ENCODE peak calls at places on chromosome 12, in ten cellular contexts. One of them, this sample, is unnamed.

GRCh38 chr12:112941528-112942335 is 3.5 kb downstream of the OAS3 start:
- ATAC-seq in body of pancreas: no peak
- ATAC-seq in left ventricle myocardium superior: no peak
- ATAC-seq in HepG2: no peak
- ATAC-seq in stimulated activated effector memory CD8-positive, alpha-beta T cell treated with anti-CD3 and anti-CD28 coated beads, Interleukin-12 subunit alpha, Interleukin-12 subunit beta, amount 100 ng/mL, for 72 hours: no peak
- ATAC-seq in central memory CD8-positive, alpha-beta T cell: no peak
- ATAC-seq in left lung: no peak
- ATAC-seq in right cardiac atrium: no peak
- ATAC-seq in activated naive CD4-positive, alpha-beta T cell treated with anti-CD3 and anti-CD28 coated beads, Interleukin-2, amount 50 U/mL, for 72 hours: no peak
- ATAC-seq in HCT116: no peak
- ATAC-seq in this sample: no peak

GRCh38 chr12:24948816-24949722 is at the start of gene BCAT1:
- ATAC-seq in left ventricle myocardium superior: peak
- ATAC-seq in HCT116: no peak
- ATAC-seq in central memory CD8-positive, alpha-beta T cell: peak
- ATAC-seq in right cardiac atrium: peak
- ATAC-seq in stimulated activated effector memory CD8-positive, alpha-beta T cell treated with anti-CD3 and anti-CD28 coated beads, Interleukin-12 subunit alpha, Interleukin-12 subunit beta, amount 100 ng/mL, for 72 hours: peak
- ATAC-seq in left lung: peak
- ATAC-seq in activated naive CD4-positive, alpha-beta T cell treated with anti-CD3 and anti-CD28 coated beads, Interleukin-2, amount 50 U/mL, for 72 hours: peak
- ATAC-seq in body of pancreas: peak
- ATAC-seq in HepG2: peak
- ATAC-seq in this sample: peak

GRCh38 chr12:92421701-92422100 is 276.1 kb upstream of the BTG1 start:
- ATAC-seq in central memory CD8-positive, alpha-beta T cell: no peak
- ATAC-seq in body of pancreas: peak
- ATAC-seq in HCT116: no peak
- ATAC-seq in left lung: no peak
- ATAC-seq in stimulated activated effector memory CD8-positive, alpha-beta T cell treated with anti-CD3 and anti-CD28 coated beads, Interleukin-12 subunit alpha, Interleukin-12 subunit beta, amount 100 ng/mL, for 72 hours: no peak
- ATAC-seq in activated naive CD4-positive, alpha-beta T cell treated with anti-CD3 and anti-CD28 coated beads, Interleukin-2, amount 50 U/mL, for 72 hours: no peak
- ATAC-seq in right cardiac atrium: no peak
- ATAC-seq in left ventricle myocardium superior: no peak
- ATAC-seq in HepG2: no peak
- ATAC-seq in this sample: no peak

GRCh38 chr12:17579148-17580026 is 510.6 kb downstream of the RERGL start:
- ATAC-seq in body of pancreas: no peak
- ATAC-seq in left lung: no peak
- ATAC-seq in central memory CD8-positive, alpha-beta T cell: no peak
- ATAC-seq in HCT116: no peak
- ATAC-seq in HepG2: no peak
- ATAC-seq in activated naive CD4-positive, alpha-beta T cell treated with anti-CD3 and anti-CD28 coated beads, Interleukin-2, amount 50 U/mL, for 72 hours: no peak
- ATAC-seq in right cardiac atrium: no peak
- ATAC-seq in left ventricle myocardium superior: no peak
- ATAC-seq in stimulated activated effector memory CD8-positive, alpha-beta T cell treated with anti-CD3 and anti-CD28 coated beads, Interleukin-12 subunit alpha, Interleukin-12 subunit beta, amount 100 ng/mL, for 72 hours: no peak
- ATAC-seq in this sample: no peak

GRCh38 chr12:69338120-69338859 is 9.9 kb upstream of the LYZ start:
- ATAC-seq in central memory CD8-positive, alpha-beta T cell: no peak
- ATAC-seq in activated naive CD4-positive, alpha-beta T cell treated with anti-CD3 and anti-CD28 coated beads, Interleukin-2, amount 50 U/mL, for 72 hours: no peak
- ATAC-seq in HCT116: no peak
- ATAC-seq in HepG2: peak
- ATAC-seq in left ventricle myocardium superior: no peak
- ATAC-seq in stimulated activated effector memory CD8-positive, alpha-beta T cell treated with anti-CD3 and anti-CD28 coated beads, Interleukin-12 subunit alpha, Interleukin-12 subunit beta, amount 100 ng/mL, for 72 hours: no peak
- ATAC-seq in left lung: peak
- ATAC-seq in body of pancreas: peak
- ATAC-seq in right cardiac atrium: no peak
- ATAC-seq in this sample: no peak

GRCh38 chr12:15527201-15527782 is 205.0 kb downstream of the PTPRO start:
- ATAC-seq in right cardiac atrium: no peak
- ATAC-seq in activated naive CD4-positive, alpha-beta T cell treated with anti-CD3 and anti-CD28 coated beads, Interleukin-2, amount 50 U/mL, for 72 hours: no peak
- ATAC-seq in HCT116: peak
- ATAC-seq in stimulated activated effector memory CD8-positive, alpha-beta T cell treated with anti-CD3 and anti-CD28 coated beads, Interleukin-12 subunit alpha, Interleukin-12 subunit beta, amount 100 ng/mL, for 72 hours: no peak
- ATAC-seq in HepG2: peak
- ATAC-seq in body of pancreas: no peak
- ATAC-seq in left lung: peak
- ATAC-seq in left ventricle myocardium superior: no peak
- ATAC-seq in central memory CD8-positive, alpha-beta T cell: no peak
- ATAC-seq in this sample: no peak

GRCh38 chr12:119781804-119782203 is 95.3 kb downstream of the CIT start:
- ATAC-seq in left lung: no peak
- ATAC-seq in HepG2: no peak
- ATAC-seq in stimulated activated effector memory CD8-positive, alpha-beta T cell treated with anti-CD3 and anti-CD28 coated beads, Interleukin-12 subunit alpha, Interleukin-12 subunit beta, amount 100 ng/mL, for 72 hours: no peak
- ATAC-seq in activated naive CD4-positive, alpha-beta T cell treated with anti-CD3 and anti-CD28 coated beads, Interleukin-2, amount 50 U/mL, for 72 hours: no peak
- ATAC-seq in HCT116: no peak
- ATAC-seq in body of pancreas: no peak
- ATAC-seq in central memory CD8-positive, alpha-beta T cell: no peak
- ATAC-seq in left ventricle myocardium superior: no peak
- ATAC-seq in right cardiac atrium: no peak
- ATAC-seq in this sample: no peak

GRCh38 chr12:619346-619745 is 43.9 kb downstream of the NINJ2 start:
- ATAC-seq in stimulated activated effector memory CD8-positive, alpha-beta T cell treated with anti-CD3 and anti-CD28 coated beads, Interleukin-12 subunit alpha, Interleukin-12 subunit beta, amount 100 ng/mL, for 72 hours: peak
- ATAC-seq in HepG2: no peak
- ATAC-seq in left lung: peak
- ATAC-seq in right cardiac atrium: no peak
- ATAC-seq in HCT116: no peak
- ATAC-seq in body of pancreas: no peak
- ATAC-seq in central memory CD8-positive, alpha-beta T cell: no peak
- ATAC-seq in left ventricle myocardium superior: peak
- ATAC-seq in activated naive CD4-positive, alpha-beta T cell treated with anti-CD3 and anti-CD28 coated beads, Interleukin-2, amount 50 U/mL, for 72 hours: no peak
- ATAC-seq in this sample: no peak

GRCh38 chr12:57735198-57735855 is 3.2 kb downstream of the AGAP2 start:
- ATAC-seq in central memory CD8-positive, alpha-beta T cell: no peak
- ATAC-seq in body of pancreas: no peak
- ATAC-seq in left ventricle myocardium superior: no peak
- ATAC-seq in HepG2: peak
- ATAC-seq in activated naive CD4-positive, alpha-beta T cell treated with anti-CD3 and anti-CD28 coated beads, Interleukin-2, amount 50 U/mL, for 72 hours: no peak
- ATAC-seq in right cardiac atrium: no peak
- ATAC-seq in HCT116: no peak
- ATAC-seq in stimulated activated effector memory CD8-positive, alpha-beta T cell treated with anti-CD3 and anti-CD28 coated beads, Interleukin-12 subunit alpha, Interleukin-12 subunit beta, amount 100 ng/mL, for 72 hours: no peak
- ATAC-seq in left lung: no peak
- ATAC-seq in this sample: no peak

GRCh38 chr12:65911321-65911720 is 87.0 kb downstream of the HMGA2 start:
- ATAC-seq in HCT116: no peak
- ATAC-seq in right cardiac atrium: no peak
- ATAC-seq in stimulated activated effector memory CD8-positive, alpha-beta T cell treated with anti-CD3 and anti-CD28 coated beads, Interleukin-12 subunit alpha, Interleukin-12 subunit beta, amount 100 ng/mL, for 72 hours: no peak
- ATAC-seq in HepG2: no peak
- ATAC-seq in body of pancreas: peak
- ATAC-seq in activated naive CD4-positive, alpha-beta T cell treated with anti-CD3 and anti-CD28 coated beads, Interleukin-2, amount 50 U/mL, for 72 hours: no peak
- ATAC-seq in left ventricle myocardium superior: no peak
- ATAC-seq in central memory CD8-positive, alpha-beta T cell: no peak
- ATAC-seq in left lung: no peak
- ATAC-seq in this sample: no peak

GRCh38 chr12:49301759-49302158 is 6.8 kb downstream of the PRPH start:
- ATAC-seq in stimulated activated effector memory CD8-positive, alpha-beta T cell treated with anti-CD3 and anti-CD28 coated beads, Interleukin-12 subunit alpha, Interleukin-12 subunit beta, amount 100 ng/mL, for 72 hours: peak
- ATAC-seq in central memory CD8-positive, alpha-beta T cell: no peak
- ATAC-seq in activated naive CD4-positive, alpha-beta T cell treated with anti-CD3 and anti-CD28 coated beads, Interleukin-2, amount 50 U/mL, for 72 hours: peak
- ATAC-seq in left lung: no peak
- ATAC-seq in HepG2: no peak
- ATAC-seq in body of pancreas: no peak
- ATAC-seq in left ventricle myocardium superior: no peak
- ATAC-seq in HCT116: no peak
- ATAC-seq in right cardiac atrium: no peak
- ATAC-seq in this sample: no peak

GRCh38 chr12:96091833-96092232 is 56.4 kb upstream of the LTA4H start:
- ATAC-seq in activated naive CD4-positive, alpha-beta T cell treated with anti-CD3 and anti-CD28 coated beads, Interleukin-2, amount 50 U/mL, for 72 hours: no peak
- ATAC-seq in HepG2: peak
- ATAC-seq in left lung: no peak
- ATAC-seq in right cardiac atrium: no peak
- ATAC-seq in HCT116: peak
- ATAC-seq in left ventricle myocardium superior: no peak
- ATAC-seq in body of pancreas: no peak
- ATAC-seq in stimulated activated effector memory CD8-positive, alpha-beta T cell treated with anti-CD3 and anti-CD28 coated beads, Interleukin-12 subunit alpha, Interleukin-12 subunit beta, amount 100 ng/mL, for 72 hours: no peak
- ATAC-seq in central memory CD8-positive, alpha-beta T cell: no peak
- ATAC-seq in this sample: no peak

GRCh38 chr12:63917864-63918742 is 73.6 kb downstream of the SRGAP1 start:
- ATAC-seq in right cardiac atrium: peak
- ATAC-seq in left lung: peak
- ATAC-seq in body of pancreas: peak
- ATAC-seq in left ventricle myocardium superior: peak
- ATAC-seq in HepG2: peak
- ATAC-seq in central memory CD8-positive, alpha-beta T cell: no peak
- ATAC-seq in stimulated activated effector memory CD8-positive, alpha-beta T cell treated with anti-CD3 and anti-CD28 coated beads, Interleukin-12 subunit alpha, Interleukin-12 subunit beta, amount 100 ng/mL, for 72 hours: no peak
- ATAC-seq in HCT116: peak
- ATAC-seq in activated naive CD4-positive, alpha-beta T cell treated with anti-CD3 and anti-CD28 coated beads, Interleukin-2, amount 50 U/mL, for 72 hours: no peak
- ATAC-seq in this sample: peak

GRCh38 chr12:64608901-64609542 is 1.3 kb upstream of the RASSF3 start:
- ATAC-seq in HCT116: peak
- ATAC-seq in left ventricle myocardium superior: peak
- ATAC-seq in right cardiac atrium: peak
- ATAC-seq in body of pancreas: no peak
- ATAC-seq in activated naive CD4-positive, alpha-beta T cell treated with anti-CD3 and anti-CD28 coated beads, Interleukin-2, amount 50 U/mL, for 72 hours: peak
- ATAC-seq in central memory CD8-positive, alpha-beta T cell: peak
- ATAC-seq in stimulated activated effector memory CD8-positive, alpha-beta T cell treated with anti-CD3 and anti-CD28 coated beads, Interleukin-12 subunit alpha, Interleukin-12 subunit beta, amount 100 ng/mL, for 72 hours: peak
- ATAC-seq in left lung: peak
- ATAC-seq in HepG2: peak
- ATAC-seq in this sample: no peak

GRCh38 chr12:88471641-88472040 is 108.6 kb downstream of the KITLG start:
- ATAC-seq in HCT116: peak
- ATAC-seq in right cardiac atrium: peak
- ATAC-seq in stimulated activated effector memory CD8-positive, alpha-beta T cell treated with anti-CD3 and anti-CD28 coated beads, Interleukin-12 subunit alpha, Interleukin-12 subunit beta, amount 100 ng/mL, for 72 hours: no peak
- ATAC-seq in left lung: peak
- ATAC-seq in activated naive CD4-positive, alpha-beta T cell treated with anti-CD3 and anti-CD28 coated beads, Interleukin-2, amount 50 U/mL, for 72 hours: no peak
- ATAC-seq in HepG2: no peak
- ATAC-seq in central memory CD8-positive, alpha-beta T cell: no peak
- ATAC-seq in left ventricle myocardium superior: peak
- ATAC-seq in body of pancreas: no peak
- ATAC-seq in this sample: peak

GRCh38 chr12:13713746-13714400 is 267.5 kb downstream of the GRIN2B start:
- ATAC-seq in activated naive CD4-positive, alpha-beta T cell treated with anti-CD3 and anti-CD28 coated beads, Interleukin-2, amount 50 U/mL, for 72 hours: no peak
- ATAC-seq in left lung: no peak
- ATAC-seq in HepG2: no peak
- ATAC-seq in body of pancreas: no peak
- ATAC-seq in stimulated activated effector memory CD8-positive, alpha-beta T cell treated with anti-CD3 and anti-CD28 coated beads, Interleukin-12 subunit alpha, Interleukin-12 subunit beta, amount 100 ng/mL, for 72 hours: no peak
- ATAC-seq in left ventricle myocardium superior: no peak
- ATAC-seq in right cardiac atrium: no peak
- ATAC-seq in central memory CD8-positive, alpha-beta T cell: no peak
- ATAC-seq in HCT116: no peak
- ATAC-seq in this sample: no peak

GRCh38 chr12:103774977-103775560 is 66.0 kb downstream of the NT5DC3 start:
- ATAC-seq in HCT116: no peak
- ATAC-seq in left ventricle myocardium superior: no peak
- ATAC-seq in right cardiac atrium: no peak
- ATAC-seq in left lung: no peak
- ATAC-seq in body of pancreas: peak
- ATAC-seq in stimulated activated effector memory CD8-positive, alpha-beta T cell treated with anti-CD3 and anti-CD28 coated beads, Interleukin-12 subunit alpha, Interleukin-12 subunit beta, amount 100 ng/mL, for 72 hours: no peak
- ATAC-seq in activated naive CD4-positive, alpha-beta T cell treated with anti-CD3 and anti-CD28 coated beads, Interleukin-2, amount 50 U/mL, for 72 hours: no peak
- ATAC-seq in HepG2: no peak
- ATAC-seq in central memory CD8-positive, alpha-beta T cell: no peak
- ATAC-seq in this sample: no peak

GRCh38 chr12:104485651-104486341 is 29.0 kb downstream of the CHST11 start:
- ATAC-seq in stimulated activated effector memory CD8-positive, alpha-beta T cell treated with anti-CD3 and anti-CD28 coated beads, Interleukin-12 subunit alpha, Interleukin-12 subunit beta, amount 100 ng/mL, for 72 hours: peak
- ATAC-seq in right cardiac atrium: no peak
- ATAC-seq in body of pancreas: no peak
- ATAC-seq in central memory CD8-positive, alpha-beta T cell: peak
- ATAC-seq in left lung: no peak
- ATAC-seq in HCT116: no peak
- ATAC-seq in left ventricle myocardium superior: peak
- ATAC-seq in HepG2: no peak
- ATAC-seq in activated naive CD4-positive, alpha-beta T cell treated with anti-CD3 and anti-CD28 coated beads, Interleukin-2, amount 50 U/mL, for 72 hours: peak
- ATAC-seq in this sample: no peak

GRCh38 chr12:112964067-112964670 is 14.2 kb upstream of the OAS2 start:
- ATAC-seq in body of pancreas: no peak
- ATAC-seq in stimulated activated effector memory CD8-positive, alpha-beta T cell treated with anti-CD3 and anti-CD28 coated beads, Interleukin-12 subunit alpha, Interleukin-12 subunit beta, amount 100 ng/mL, for 72 hours: no peak
- ATAC-seq in left lung: no peak
- ATAC-seq in activated naive CD4-positive, alpha-beta T cell treated with anti-CD3 and anti-CD28 coated beads, Interleukin-2, amount 50 U/mL, for 72 hours: no peak
- ATAC-seq in right cardiac atrium: no peak
- ATAC-seq in HCT116: no peak
- ATAC-seq in left ventricle myocardium superior: no peak
- ATAC-seq in central memory CD8-positive, alpha-beta T cell: no peak
- ATAC-seq in HepG2: no peak
- ATAC-seq in this sample: no peak

GRCh38 chr12:12922191-12922616 is 29.8 kb downstream of the GPRC5D start:
- ATAC-seq in central memory CD8-positive, alpha-beta T cell: no peak
- ATAC-seq in right cardiac atrium: peak
- ATAC-seq in left lung: peak
- ATAC-seq in HCT116: no peak
- ATAC-seq in HepG2: no peak
- ATAC-seq in body of pancreas: no peak
- ATAC-seq in left ventricle myocardium superior: peak
- ATAC-seq in activated naive CD4-positive, alpha-beta T cell treated with anti-CD3 and anti-CD28 coated beads, Interleukin-2, amount 50 U/mL, for 72 hours: no peak
- ATAC-seq in stimulated activated effector memory CD8-positive, alpha-beta T cell treated with anti-CD3 and anti-CD28 coated beads, Interleukin-12 subunit alpha, Interleukin-12 subunit beta, amount 100 ng/mL, for 72 hours: no peak
- ATAC-seq in this sample: peak

GRCh38 chr12:86264451-86265328 is 8.5 kb upstream of the MGAT4C start:
- ATAC-seq in left lung: peak
- ATAC-seq in HCT116: no peak
- ATAC-seq in activated naive CD4-positive, alpha-beta T cell treated with anti-CD3 and anti-CD28 coated beads, Interleukin-2, amount 50 U/mL, for 72 hours: no peak
- ATAC-seq in central memory CD8-positive, alpha-beta T cell: no peak
- ATAC-seq in left ventricle myocardium superior: peak
- ATAC-seq in HepG2: peak
- ATAC-seq in stimulated activated effector memory CD8-positive, alpha-beta T cell treated with anti-CD3 and anti-CD28 coated beads, Interleukin-12 subunit alpha, Interleukin-12 subunit beta, amount 100 ng/mL, for 72 hours: no peak
- ATAC-seq in body of pancreas: peak
- ATAC-seq in right cardiac atrium: peak
- ATAC-seq in this sample: peak

GRCh38 chr12:110199360-110200123 is 75.4 kb downstream of the IFT81 start:
- ATAC-seq in body of pancreas: no peak
- ATAC-seq in activated naive CD4-positive, alpha-beta T cell treated with anti-CD3 and anti-CD28 coated beads, Interleukin-2, amount 50 U/mL, for 72 hours: peak
- ATAC-seq in HepG2: peak
- ATAC-seq in stimulated activated effector memory CD8-positive, alpha-beta T cell treated with anti-CD3 and anti-CD28 coated beads, Interleukin-12 subunit alpha, Interleukin-12 subunit beta, amount 100 ng/mL, for 72 hours: peak
- ATAC-seq in HCT116: peak
- ATAC-seq in right cardiac atrium: no peak
- ATAC-seq in left lung: no peak
- ATAC-seq in central memory CD8-positive, alpha-beta T cell: no peak
- ATAC-seq in left ventricle myocardium superior: no peak
- ATAC-seq in this sample: no peak

GRCh38 chr12:92571169-92571568 is 131.6 kb upstream of the PLEKHG7 start:
- ATAC-seq in stimulated activated effector memory CD8-positive, alpha-beta T cell treated with anti-CD3 and anti-CD28 coated beads, Interleukin-12 subunit alpha, Interleukin-12 subunit beta, amount 100 ng/mL, for 72 hours: no peak
- ATAC-seq in HCT116: no peak
- ATAC-seq in activated naive CD4-positive, alpha-beta T cell treated with anti-CD3 and anti-CD28 coated beads, Interleukin-2, amount 50 U/mL, for 72 hours: no peak
- ATAC-seq in right cardiac atrium: no peak
- ATAC-seq in body of pancreas: no peak
- ATAC-seq in HepG2: no peak
- ATAC-seq in left ventricle myocardium superior: no peak
- ATAC-seq in central memory CD8-positive, alpha-beta T cell: no peak
- ATAC-seq in left lung: no peak
- ATAC-seq in this sample: no peak

GRCh38 chr12:1529228-1529861 is 65.0 kb downstream of the FBXL14 start:
- ATAC-seq in HCT116: no peak
- ATAC-seq in central memory CD8-positive, alpha-beta T cell: no peak
- ATAC-seq in body of pancreas: no peak
- ATAC-seq in stimulated activated effector memory CD8-positive, alpha-beta T cell treated with anti-CD3 and anti-CD28 coated beads, Interleukin-12 subunit alpha, Interleukin-12 subunit beta, amount 100 ng/mL, for 72 hours: no peak
- ATAC-seq in left lung: no peak
- ATAC-seq in HepG2: no peak
- ATAC-seq in left ventricle myocardium superior: no peak
- ATAC-seq in activated naive CD4-positive, alpha-beta T cell treated with anti-CD3 and anti-CD28 coated beads, Interleukin-2, amount 50 U/mL, for 72 hours: no peak
- ATAC-seq in right cardiac atrium: no peak
- ATAC-seq in this sample: no peak

This sample was measured in gastroesophageal sphincter.